ENCODE peak calls at places on chromosomes 12 and 14, in nine cellular contexts. J, H, L, V, E, O, U, C and Q are unnamed samples.

GRCh38 chr12:85468356-85469157 is 188.5 kb downstream of the ALX1 start:
- DNase-seq in J (peak; percentile 61), U (peak; percentile 65), V (peak; percentile 42), O (peak; percentile 54), E (peak; percentile 27), L (peak; percentile 48), H (peak; percentile 36), C (no peak), Q (peak; percentile 28)

GRCh38 chr14:93268406-93268805 is 61.4 kb downstream of the UBR7 start:
- DNase-seq in H (no peak), E (no peak), V (no peak), J (no peak), L (no peak), C (no peak), O (no peak), U (no peak), Q (no peak)

GRCh38 chr12:11653215-11653753 is 3.8 kb downstream of the ETV6 start:
- DNase-seq in L (no peak), C (no peak), H (no peak), U (no peak), O (no peak), V (peak; percentile 52), E (no peak), J (no peak), Q (peak; percentile 56)

GRCh38 chr12:72053604-72054003 is 115.0 kb downstream of the TPH2 start:
- DNase-seq in C (no peak), H (no peak), E (no peak), V (no peak), J (no peak), O (no peak), L (no peak), U (no peak), Q (no peak)

GRCh38 chr14:97106166-97106565 is 309.0 kb downstream of the VRK1 start:
- DNase-seq in L (no peak), H (no peak), V (peak; percentile 12), U (no peak), J (no peak), E (no peak), C (no peak), O (no peak), Q (no peak)

GRCh38 chr12:117486840-117487659 is 125.6 kb upstream of the NOS1 start:
- DNase-seq in U (peak; percentile 70), E (peak; percentile 49), J (no peak), O (peak; percentile 22), L (no peak), C (no peak), H (peak; percentile 80), V (no peak), Q (no peak)

GRCh38 chr14:32202468-32202865 is 602 bp downstream of the RNU6-8 start:
- DNase-seq in J (no peak), O (no peak), H (no peak), V (no peak), U (no peak), L (peak; percentile 18), C (no peak), E (no peak), Q (no peak)

GRCh38 chr12:1093166-1093751 is 102.2 kb downstream of the ERC1 start:
- DNase-seq in U (no peak), O (peak; percentile 16), V (peak; percentile 53), J (no peak), E (no peak), H (peak; percentile 53), L (peak; percentile 40), C (no peak), Q (peak; percentile 31)

GRCh38 chr12:114920828-114921579 is 237.0 kb upstream of the TBX3 start:
- DNase-seq in L (no peak), J (no peak), O (no peak), E (no peak), V (no peak), C (no peak), H (no peak), U (no peak), Q (no peak)

GRCh38 chr12:40717576-40717975 is 25.3 kb downstream of the CNTN1 start:
- DNase-seq in O (no peak), U (no peak), L (no peak), V (no peak), J (no peak), C (no peak), H (no peak), E (no peak), Q (no peak)

GRCh38 chr14:26867171-26867757 is 269.4 kb upstream of the NOVA1 start:
- DNase-seq in U (no peak), C (no peak), J (no peak), L (no peak), H (no peak), O (no peak), E (no peak), V (no peak), Q (no peak)

GRCh38 chr12:9697619-9698018 is 28.1 kb downstream of the CLEC2D start:
- DNase-seq in L (no peak), J (no peak), E (no peak), C (no peak), U (no peak), H (no peak), V (no peak), O (no peak), Q (no peak)

GRCh38 chr12:12032771-12033588 is 37.8 kb upstream of the BCL2L14 start:
- DNase-seq in J (peak; percentile 78), L (peak; percentile 86), E (peak; percentile 82), V (peak; percentile 50), H (peak; percentile 83), O (peak; percentile 75), U (peak; percentile 86), C (peak; percentile 53), Q (no peak)

DNA sequence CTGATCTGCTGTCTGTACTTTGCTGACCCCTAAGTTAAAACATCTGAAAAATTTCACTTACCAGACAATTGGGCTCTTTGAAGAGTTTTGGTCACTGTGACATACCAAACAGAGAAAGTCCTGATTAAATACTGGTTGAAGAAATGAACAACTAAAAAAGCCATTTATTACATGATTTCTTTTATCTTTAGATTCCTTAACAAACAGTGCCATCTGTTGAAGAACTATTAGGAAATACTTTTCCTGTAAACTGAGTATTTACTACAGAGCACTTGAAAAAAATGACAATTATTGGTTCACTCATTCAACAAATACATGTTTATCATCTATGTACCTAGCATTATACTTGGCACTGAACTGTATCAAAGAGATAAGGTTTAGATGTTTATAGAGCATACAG is 6.5 kb upstream of the WASHC4 start:
- DNase-seq in L (no peak), C (no peak), U (no peak), E (no peak), V (no peak), H (no peak), J (no peak), O (no peak), Q (no peak)
- TF ChIP-seq CTCF in L (no peak), C (no peak), U (peak; percentile 11), E (no peak), V (no peak), H (peak; percentile 33), J (no peak), O (no peak), Q (no peak)

GRCh38 chr14:56841611-56842010 is 31.3 kb upstream of the OTX2 start:
- DNase-seq in U (no peak), H (no peak), V (no peak), L (no peak), C (no peak), E (no peak), O (no peak), J (no peak), Q (no peak)

GRCh38 chr14:56840221-56840620 is 29.9 kb upstream of the OTX2 start:
- DNase-seq in C (no peak), H (no peak), U (no peak), L (no peak), J (no peak), O (no peak), V (no peak), E (no peak), Q (no peak)

GRCh38 chr14:56846970-56847928 is 37.0 kb upstream of the OTX2 start:
- DNase-seq in C (no peak), U (no peak), V (no peak), J (no peak), H (no peak), O (no peak), L (no peak), E (no peak), Q (no peak)

DNA sequence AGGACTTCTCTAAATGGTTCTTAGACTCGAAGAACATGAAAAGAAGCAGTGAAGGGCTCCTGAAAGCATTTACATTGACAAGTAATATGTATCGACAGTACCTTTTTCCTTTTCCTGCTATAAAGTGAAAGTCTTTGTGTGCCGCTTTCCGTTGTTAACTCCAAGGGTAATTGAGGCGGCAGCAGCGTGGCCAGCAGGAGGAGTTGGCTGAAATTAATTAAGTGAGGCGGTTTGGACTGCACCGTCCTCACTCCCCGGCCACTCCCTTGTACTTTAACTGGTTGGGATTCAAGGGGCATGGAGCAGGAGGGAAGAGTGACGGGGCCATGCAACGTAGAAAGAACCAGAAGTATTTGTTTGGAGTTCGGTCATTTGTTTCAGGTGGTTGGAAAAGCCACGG is 34.3 kb upstream of the OTX2 start:
- DNase-seq in J (no peak), H (no peak), V (no peak), E (no peak), O (no peak), C (no peak), U (no peak), L (no peak), Q (no peak)
- TF ChIP-seq CTCF in J (no peak), H (no peak), V (no peak), E (no peak), O (no peak), C (no peak), U (no peak), L (no peak), Q (no peak)

DNA sequence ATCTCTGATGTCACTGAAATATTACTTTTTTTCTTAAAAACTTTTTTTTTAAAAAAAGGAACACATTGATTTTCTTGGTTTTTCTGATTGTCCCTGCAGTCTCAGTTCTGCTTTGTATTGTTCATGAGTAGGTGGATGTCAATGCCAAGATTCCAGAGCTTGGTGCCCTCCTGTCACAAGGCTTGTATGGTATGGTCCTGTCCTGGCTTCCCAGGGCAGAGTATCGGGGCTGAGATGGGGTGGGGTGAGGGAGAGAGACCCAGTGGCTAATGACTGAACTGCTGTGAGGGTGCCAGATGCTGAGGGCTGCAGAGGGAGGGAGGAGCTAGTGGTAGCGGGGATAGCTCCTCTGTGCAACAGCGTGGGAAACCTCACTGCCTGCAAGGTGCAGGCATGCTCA is 4.4 kb upstream of the CTDSP2 start:
- DNase-seq in U (no peak), H (no peak), C (no peak), O (peak; percentile 18), L (no peak), V (peak; percentile 57), J (no peak), E (no peak), Q (peak; percentile 46)
- TF ChIP-seq CTCF in U (no peak), H (no peak), C (no peak), O (no peak), L (no peak), V (no peak), J (no peak), E (no peak), Q (no peak)

GRCh38 chr12:120314220-120314619 is 12.1 kb downstream of the SIRT4 start:
- DNase-seq in O (no peak), E (no peak), L (no peak), J (no peak), H (no peak), V (no peak), C (no peak), U (no peak), Q (no peak)
- TF ChIP-seq CTCF in O (no peak), E (no peak), L (no peak), J (no peak), H (peak; percentile 41), V (no peak), C (no peak), U (no peak), Q (no peak)